ENCODE peak calls at places on chromosomes 7 and 10, in ten cellular contexts. One of them, this sample, is unnamed.

GRCh38 chr7:155456772-155457543 is 971 bp upstream of the EN2 start:
- DNase-seq in T-helper 1 cell: no peak
- DNase-seq in effector CD8-positive, alpha-beta T cell: no peak
- DNase-seq in right cardiac atrium: peak; percentile 73
- DNase-seq in BE2C: no peak
- DNase-seq in NCI-H774: peak; percentile 38
- DNase-seq in fibroblast of the aortic adventitia: peak; percentile 45
- DNase-seq in HT1080: peak; percentile 11
- DNase-seq in ELR: no peak
- DNase-seq in activated T-cell treated with anti-CD3 and anti-CD28 coated beads for 1 hour: no peak
- DNase-seq in this sample: peak; percentile 3

GRCh38 chr10:78455873-78456272 is 422.2 kb downstream of the RPS24 start:
- DNase-seq in effector CD8-positive, alpha-beta T cell: no peak
- DNase-seq in right cardiac atrium: no peak
- DNase-seq in BE2C: no peak
- DNase-seq in HT1080: no peak
- DNase-seq in activated T-cell treated with anti-CD3 and anti-CD28 coated beads for 1 hour: no peak
- DNase-seq in ELR: no peak
- DNase-seq in T-helper 1 cell: no peak
- DNase-seq in NCI-H774: no peak
- DNase-seq in fibroblast of the aortic adventitia: no peak
- DNase-seq in this sample: no peak

GRCh38 chr10:118332948-118333710 is 9.0 kb downstream of the FAM204A start:
- DNase-seq in fibroblast of the aortic adventitia: no peak
- DNase-seq in HT1080: no peak
- DNase-seq in ELR: no peak
- DNase-seq in T-helper 1 cell: no peak
- DNase-seq in BE2C: no peak
- DNase-seq in right cardiac atrium: no peak
- DNase-seq in NCI-H774: peak; percentile 21
- DNase-seq in activated T-cell treated with anti-CD3 and anti-CD28 coated beads for 1 hour: no peak
- DNase-seq in effector CD8-positive, alpha-beta T cell: no peak
- DNase-seq in this sample: peak; percentile 39

GRCh38 chr7:36605261-36605660 is 119.0 kb downstream of the AOAH start:
- DNase-seq in HT1080: peak; percentile 62
- DNase-seq in BE2C: no peak
- DNase-seq in T-helper 1 cell: no peak
- DNase-seq in activated T-cell treated with anti-CD3 and anti-CD28 coated beads for 1 hour: no peak
- DNase-seq in NCI-H774: no peak
- DNase-seq in effector CD8-positive, alpha-beta T cell: no peak
- DNase-seq in ELR: peak; percentile 57
- DNase-seq in right cardiac atrium: no peak
- DNase-seq in fibroblast of the aortic adventitia: no peak
- DNase-seq in this sample: peak; percentile 84

GRCh38 chr7:55074008-55074499 is 55.2 kb downstream of the EGFR start:
- DNase-seq in right cardiac atrium: peak; percentile 57
- DNase-seq in effector CD8-positive, alpha-beta T cell: no peak
- DNase-seq in ELR: peak; percentile 100
- DNase-seq in fibroblast of the aortic adventitia: peak; percentile 88
- DNase-seq in activated T-cell treated with anti-CD3 and anti-CD28 coated beads for 1 hour: peak; percentile 1
- DNase-seq in T-helper 1 cell: peak; percentile 17
- DNase-seq in BE2C: no peak
- DNase-seq in NCI-H774: no peak
- DNase-seq in HT1080: peak; percentile 99
- DNase-seq in this sample: peak; percentile 95

GRCh38 chr10:132466520-132467463 is 69.8 kb downstream of the PWWP2B start:
- DNase-seq in fibroblast of the aortic adventitia: no peak
- DNase-seq in HT1080: no peak
- DNase-seq in T-helper 1 cell: no peak
- DNase-seq in right cardiac atrium: no peak
- DNase-seq in ELR: no peak
- DNase-seq in effector CD8-positive, alpha-beta T cell: no peak
- DNase-seq in NCI-H774: no peak
- DNase-seq in BE2C: peak; percentile 6
- DNase-seq in activated T-cell treated with anti-CD3 and anti-CD28 coated beads for 1 hour: no peak
- DNase-seq in this sample: no peak

GRCh38 chr7:2041496-2042367 is 191.0 kb downstream of the MAD1L1 start:
- DNase-seq in HT1080: no peak
- DNase-seq in activated T-cell treated with anti-CD3 and anti-CD28 coated beads for 1 hour: no peak
- DNase-seq in T-helper 1 cell: no peak
- DNase-seq in BE2C: peak; percentile 1
- DNase-seq in ELR: no peak
- DNase-seq in right cardiac atrium: no peak
- DNase-seq in fibroblast of the aortic adventitia: no peak
- DNase-seq in effector CD8-positive, alpha-beta T cell: no peak
- DNase-seq in NCI-H774: no peak
- DNase-seq in this sample: no peak

GRCh38 chr10:71083457-71083975 is 128.9 kb upstream of the UNC5B start:
- DNase-seq in T-helper 1 cell: no peak
- DNase-seq in HT1080: no peak
- DNase-seq in effector CD8-positive, alpha-beta T cell: no peak
- DNase-seq in NCI-H774: no peak
- DNase-seq in fibroblast of the aortic adventitia: no peak
- DNase-seq in activated T-cell treated with anti-CD3 and anti-CD28 coated beads for 1 hour: no peak
- DNase-seq in right cardiac atrium: no peak
- DNase-seq in ELR: no peak
- DNase-seq in BE2C: no peak
- DNase-seq in this sample: no peak

GRCh38 chr10:22679608-22680007 is 34.8 kb downstream of the PIP4K2A start:
- DNase-seq in BE2C: no peak
- DNase-seq in T-helper 1 cell: no peak
- DNase-seq in activated T-cell treated with anti-CD3 and anti-CD28 coated beads for 1 hour: no peak
- DNase-seq in right cardiac atrium: no peak
- DNase-seq in ELR: no peak
- DNase-seq in NCI-H774: no peak
- DNase-seq in effector CD8-positive, alpha-beta T cell: no peak
- DNase-seq in fibroblast of the aortic adventitia: no peak
- DNase-seq in HT1080: no peak
- DNase-seq in this sample: no peak

GRCh38 chr10:132650611-132651250 is 113.1 kb downstream of the INPP5A start:
- DNase-seq in HT1080: no peak
- DNase-seq in BE2C: no peak
- DNase-seq in fibroblast of the aortic adventitia: no peak
- DNase-seq in ELR: no peak
- DNase-seq in T-helper 1 cell: no peak
- DNase-seq in activated T-cell treated with anti-CD3 and anti-CD28 coated beads for 1 hour: no peak
- DNase-seq in effector CD8-positive, alpha-beta T cell: no peak
- DNase-seq in right cardiac atrium: no peak
- DNase-seq in NCI-H774: no peak
- DNase-seq in this sample: no peak

GRCh38 chr10:98858525-98858924 is 377.1 kb downstream of the HPSE2 start:
- DNase-seq in ELR: peak; percentile 25
- DNase-seq in T-helper 1 cell: no peak
- DNase-seq in effector CD8-positive, alpha-beta T cell: no peak
- DNase-seq in NCI-H774: no peak
- DNase-seq in BE2C: no peak
- DNase-seq in right cardiac atrium: no peak
- DNase-seq in HT1080: no peak
- DNase-seq in fibroblast of the aortic adventitia: no peak
- DNase-seq in activated T-cell treated with anti-CD3 and anti-CD28 coated beads for 1 hour: no peak
- DNase-seq in this sample: peak; percentile 5

GRCh38 chr7:2966466-2967078 is 77.1 kb downstream of the CARD11 start:
- DNase-seq in T-helper 1 cell: no peak
- DNase-seq in NCI-H774: no peak
- DNase-seq in activated T-cell treated with anti-CD3 and anti-CD28 coated beads for 1 hour: no peak
- DNase-seq in HT1080: no peak
- DNase-seq in ELR: no peak
- DNase-seq in fibroblast of the aortic adventitia: no peak
- DNase-seq in right cardiac atrium: no peak
- DNase-seq in effector CD8-positive, alpha-beta T cell: no peak
- DNase-seq in BE2C: no peak
- DNase-seq in this sample: no peak

GRCh38 chr7:93060865-93061264 is 56.9 kb downstream of the SAMD9 start:
- DNase-seq in ELR: no peak
- DNase-seq in BE2C: no peak
- DNase-seq in effector CD8-positive, alpha-beta T cell: no peak
- DNase-seq in HT1080: no peak
- DNase-seq in NCI-H774: no peak
- DNase-seq in fibroblast of the aortic adventitia: no peak
- DNase-seq in right cardiac atrium: no peak
- DNase-seq in activated T-cell treated with anti-CD3 and anti-CD28 coated beads for 1 hour: no peak
- DNase-seq in T-helper 1 cell: no peak
- DNase-seq in this sample: no peak

GRCh38 chr10:17820943-17821342 is 11.8 kb downstream of the MRC1 start:
- DNase-seq in activated T-cell treated with anti-CD3 and anti-CD28 coated beads for 1 hour: no peak
- DNase-seq in NCI-H774: no peak
- DNase-seq in BE2C: no peak
- DNase-seq in HT1080: no peak
- DNase-seq in right cardiac atrium: no peak
- DNase-seq in T-helper 1 cell: no peak
- DNase-seq in effector CD8-positive, alpha-beta T cell: no peak
- DNase-seq in ELR: no peak
- DNase-seq in fibroblast of the aortic adventitia: no peak
- DNase-seq in this sample: no peak

GRCh38 chr10:31819393-31819820 is 109.2 kb downstream of the ARHGAP12 start:
- DNase-seq in BE2C: no peak
- DNase-seq in HT1080: no peak
- DNase-seq in T-helper 1 cell: no peak
- DNase-seq in right cardiac atrium: peak; percentile 50
- DNase-seq in fibroblast of the aortic adventitia: peak; percentile 80
- DNase-seq in ELR: no peak
- DNase-seq in NCI-H774: no peak
- DNase-seq in activated T-cell treated with anti-CD3 and anti-CD28 coated beads for 1 hour: no peak
- DNase-seq in effector CD8-positive, alpha-beta T cell: no peak
- DNase-seq in this sample: no peak

GRCh38 chr10:75029874-75030273 is 81.6 kb upstream of the SAMD8 start:
- DNase-seq in ELR: no peak
- DNase-seq in effector CD8-positive, alpha-beta T cell: no peak
- DNase-seq in NCI-H774: no peak
- DNase-seq in BE2C: no peak
- DNase-seq in activated T-cell treated with anti-CD3 and anti-CD28 coated beads for 1 hour: no peak
- DNase-seq in right cardiac atrium: peak; percentile 67
- DNase-seq in T-helper 1 cell: no peak
- DNase-seq in fibroblast of the aortic adventitia: peak; percentile 71
- DNase-seq in HT1080: no peak
- DNase-seq in this sample: no peak

GRCh38 chr7:28575241-28575643 is 162.9 kb downstream of the CREB5 start:
- DNase-seq in ELR: peak; percentile 52
- DNase-seq in BE2C: no peak
- DNase-seq in HT1080: peak; percentile 17
- DNase-seq in fibroblast of the aortic adventitia: no peak
- DNase-seq in right cardiac atrium: no peak
- DNase-seq in NCI-H774: no peak
- DNase-seq in activated T-cell treated with anti-CD3 and anti-CD28 coated beads for 1 hour: no peak
- DNase-seq in T-helper 1 cell: no peak
- DNase-seq in effector CD8-positive, alpha-beta T cell: no peak
- DNase-seq in this sample: peak; percentile 63

GRCh38 chr7:3747452-3747851 is 446.4 kb downstream of the SDK1 start:
- DNase-seq in activated T-cell treated with anti-CD3 and anti-CD28 coated beads for 1 hour: no peak
- DNase-seq in NCI-H774: no peak
- DNase-seq in effector CD8-positive, alpha-beta T cell: no peak
- DNase-seq in HT1080: no peak
- DNase-seq in T-helper 1 cell: no peak
- DNase-seq in fibroblast of the aortic adventitia: no peak
- DNase-seq in right cardiac atrium: no peak
- DNase-seq in BE2C: no peak
- DNase-seq in ELR: no peak
- DNase-seq in this sample: no peak

GRCh38 chr7:20784311-20785210 is 2.1 kb downstream of the SP8 start:
- DNase-seq in NCI-H774: no peak
- DNase-seq in HT1080: no peak
- DNase-seq in right cardiac atrium: no peak
- DNase-seq in fibroblast of the aortic adventitia: no peak
- DNase-seq in effector CD8-positive, alpha-beta T cell: no peak
- DNase-seq in activated T-cell treated with anti-CD3 and anti-CD28 coated beads for 1 hour: no peak
- DNase-seq in T-helper 1 cell: no peak
- DNase-seq in ELR: no peak
- DNase-seq in BE2C: no peak
- DNase-seq in this sample: peak; percentile 28

GRCh38 chr10:75405201-75406143 is 3.9 kb upstream of the ZNF503 start:
- DNase-seq in ELR: no peak
- DNase-seq in effector CD8-positive, alpha-beta T cell: no peak
- DNase-seq in activated T-cell treated with anti-CD3 and anti-CD28 coated beads for 1 hour: no peak
- DNase-seq in HT1080: no peak
- DNase-seq in right cardiac atrium: no peak
- DNase-seq in fibroblast of the aortic adventitia: peak; percentile 27
- DNase-seq in BE2C: no peak
- DNase-seq in NCI-H774: peak; percentile 4
- DNase-seq in T-helper 1 cell: no peak
- DNase-seq in this sample: no peak

GRCh38 chr10:97911217-97911616 is 61.6 kb downstream of the GOLGA7B start:
- DNase-seq in ELR: no peak
- DNase-seq in HT1080: no peak
- DNase-seq in effector CD8-positive, alpha-beta T cell: no peak
- DNase-seq in fibroblast of the aortic adventitia: no peak
- DNase-seq in NCI-H774: no peak
- DNase-seq in right cardiac atrium: no peak
- DNase-seq in BE2C: no peak
- DNase-seq in T-helper 1 cell: no peak
- DNase-seq in activated T-cell treated with anti-CD3 and anti-CD28 coated beads for 1 hour: no peak
- DNase-seq in this sample: no peak

GRCh38 chr10:83580373-83581012 is 558.8 kb upstream of the GHITM start:
- DNase-seq in BE2C: peak; percentile 45
- DNase-seq in HT1080: no peak
- DNase-seq in NCI-H774: no peak
- DNase-seq in T-helper 1 cell: no peak
- DNase-seq in ELR: no peak
- DNase-seq in fibroblast of the aortic adventitia: no peak
- DNase-seq in right cardiac atrium: no peak
- DNase-seq in activated T-cell treated with anti-CD3 and anti-CD28 coated beads for 1 hour: no peak
- DNase-seq in effector CD8-positive, alpha-beta T cell: no peak
- DNase-seq in this sample: no peak

GRCh38 chr10:25078659-25079429 is 62.4 kb downstream of the THNSL1 start:
- DNase-seq in right cardiac atrium: no peak
- DNase-seq in T-helper 1 cell: no peak
- DNase-seq in effector CD8-positive, alpha-beta T cell: no peak
- DNase-seq in ELR: no peak
- DNase-seq in fibroblast of the aortic adventitia: no peak
- DNase-seq in NCI-H774: no peak
- DNase-seq in activated T-cell treated with anti-CD3 and anti-CD28 coated beads for 1 hour: no peak
- DNase-seq in HT1080: no peak
- DNase-seq in BE2C: no peak
- DNase-seq in this sample: no peak

GRCh38 chr7:1136841-1137516 is 23.0 kb downstream of the ZFAND2A start:
- DNase-seq in BE2C: no peak
- DNase-seq in NCI-H774: no peak
- DNase-seq in activated T-cell treated with anti-CD3 and anti-CD28 coated beads for 1 hour: no peak
- DNase-seq in ELR: peak; percentile 34
- DNase-seq in fibroblast of the aortic adventitia: no peak
- DNase-seq in HT1080: no peak
- DNase-seq in right cardiac atrium: no peak
- DNase-seq in T-helper 1 cell: no peak
- DNase-seq in effector CD8-positive, alpha-beta T cell: no peak
- DNase-seq in this sample: no peak

GRCh38 chr7:20408467-20408826 is 77.7 kb downstream of the ITGB8 start:
- DNase-seq in effector CD8-positive, alpha-beta T cell: no peak
- DNase-seq in T-helper 1 cell: no peak
- DNase-seq in ELR: no peak
- DNase-seq in HT1080: no peak
- DNase-seq in fibroblast of the aortic adventitia: peak; percentile 88
- DNase-seq in NCI-H774: peak; percentile 1
- DNase-seq in activated T-cell treated with anti-CD3 and anti-CD28 coated beads for 1 hour: no peak
- DNase-seq in BE2C: peak; percentile 53
- DNase-seq in right cardiac atrium: peak; percentile 20
- DNase-seq in this sample: peak; percentile 70

GRCh38 chr7:70092314-70093303 is 494.3 kb downstream of the AUTS2 start:
- DNase-seq in right cardiac atrium: peak; percentile 12
- DNase-seq in HT1080: peak; percentile 33
- DNase-seq in effector CD8-positive, alpha-beta T cell: no peak
- DNase-seq in BE2C: peak; percentile 71
- DNase-seq in NCI-H774: no peak
- DNase-seq in activated T-cell treated with anti-CD3 and anti-CD28 coated beads for 1 hour: no peak
- DNase-seq in ELR: no peak
- DNase-seq in T-helper 1 cell: no peak
- DNase-seq in fibroblast of the aortic adventitia: peak; percentile 48
- DNase-seq in this sample: no peak

GRCh38 chr7:84614821-84615506 is 420.4 kb upstream of the SEMA3A start:
- DNase-seq in effector CD8-positive, alpha-beta T cell: no peak
- DNase-seq in activated T-cell treated with anti-CD3 and anti-CD28 coated beads for 1 hour: no peak
- DNase-seq in right cardiac atrium: no peak
- DNase-seq in ELR: peak; percentile 48
- DNase-seq in NCI-H774: no peak
- DNase-seq in fibroblast of the aortic adventitia: peak; percentile 38
- DNase-seq in BE2C: no peak
- DNase-seq in HT1080: no peak
- DNase-seq in T-helper 1 cell: no peak
- DNase-seq in this sample: peak; percentile 41

GRCh38 chr7:28395806-28396205 is 16.5 kb upstream of the CREB5 start:
- DNase-seq in effector CD8-positive, alpha-beta T cell: no peak
- DNase-seq in HT1080: no peak
- DNase-seq in ELR: no peak
- DNase-seq in BE2C: no peak
- DNase-seq in fibroblast of the aortic adventitia: peak; percentile 52
- DNase-seq in T-helper 1 cell: no peak
- DNase-seq in activated T-cell treated with anti-CD3 and anti-CD28 coated beads for 1 hour: no peak
- DNase-seq in NCI-H774: peak; percentile 42
- DNase-seq in right cardiac atrium: no peak
- DNase-seq in this sample: no peak